ENCODE peak calls at places on chromosomes 11 and 22, in four cellular contexts. Y is thoracic aorta, V is astrocyte of the spinal cord, R is HFFc6. O is an unnamed sample.

GRCh38 chr11:70002433-70002832 is 75.7 kb upstream of the ANO1 start:
- DNase-seq in V (no peak), R (no peak), Y (no peak), O (no peak)

GRCh38 chr22:21568207-21569075 is 927 bp downstream of the UBE2L3 start:
- DNase-seq in R (no peak), Y (no peak), V (peak), O (no peak)

GRCh38 chr11:10317776-10318526 is 13.1 kb downstream of the ADM start:
- DNase-seq in R (no peak), Y (no peak), V (no peak), O (no peak)

GRCh38 chr22:24989541-24989951 is 37.0 kb downstream of the KIAA1671 start:
- DNase-seq in V (no peak), R (no peak), Y (no peak), O (no peak)

GRCh38 chr22:27240298-27240885 is 561.2 kb downstream of the MN1 start:
- DNase-seq in R (no peak), Y (no peak), V (no peak), O (no peak)

GRCh38 chr22:49031746-49032330 is 795.8 kb downstream of the BRD1 start:
- DNase-seq in R (no peak), Y (no peak), V (no peak), O (no peak)

GRCh38 chr11:19498986-19499669 is 213.5 kb upstream of the NAV2 start:
- DNase-seq in V (peak), Y (no peak), R (peak), O (no peak)

GRCh38 chr22:17780741-17781318 is 6.6 kb upstream of the BID start:
- DNase-seq in Y (no peak), V (no peak), R (no peak), O (no peak)

GRCh38 chr22:48886604-48887393 is 940.9 kb downstream of the BRD1 start:
- DNase-seq in Y (no peak), R (no peak), V (no peak), O (no peak)

GRCh38 chr11:114154271-114155047 is 94.9 kb downstream of the ZBTB16 start:
- DNase-seq in V (no peak), Y (no peak), R (no peak), O (no peak)

GRCh38 chr11:71240865-71241691 is 11.3 kb downstream of the SHANK2 start:
- DNase-seq in Y (no peak), R (peak), V (peak), O (no peak)

GRCh38 chr22:36297568-36297967 is 44.6 kb downstream of the APOL1 start:
- DNase-seq in V (no peak), Y (no peak), R (no peak), O (no peak)

GRCh38 chr11:78244546-78245315 is 56.0 kb downstream of the USP35 start:
- DNase-seq in Y (no peak), R (peak), V (peak), O (no peak)

GRCh38 chr11:37527545-37527944 is 929.5 kb upstream of the RAG2 start:
- DNase-seq in R (no peak), Y (no peak), V (no peak), O (no peak)

GRCh38 chr11:37525336-37525735 is 927.3 kb upstream of the RAG2 start:
- DNase-seq in Y (no peak), R (no peak), V (no peak), O (no peak)
- TF ChIP-seq CTCF in Y (no peak), R (peak), V (peak), O (no peak)

GRCh38 chr22:40747361-40747760 is 68.1 kb downstream of the MCHR1 start:
- DNase-seq in Y (no peak), R (no peak), V (no peak), O (no peak)
- TF ChIP-seq CTCF in Y (no peak), R (no peak), V (no peak), O (no peak)

GRCh38 chr11:2886191-2886894 is 768 bp upstream of the CDKN1C start:
- DNase-seq in V (peak), Y (no peak), R (no peak), O (no peak)
- TF ChIP-seq CTCF in V (peak), Y (no peak), R (peak), O (peak)

GRCh38 chr11:9132203-9132878 is 40.9 kb upstream of the SCUBE2 start:
- DNase-seq in Y (no peak), R (no peak), V (no peak), O (no peak)

GRCh38 chr11:9125185-9125886 is 33.9 kb upstream of the SCUBE2 start:
- DNase-seq in R (no peak), Y (no peak), V (no peak), O (no peak)

DNA sequence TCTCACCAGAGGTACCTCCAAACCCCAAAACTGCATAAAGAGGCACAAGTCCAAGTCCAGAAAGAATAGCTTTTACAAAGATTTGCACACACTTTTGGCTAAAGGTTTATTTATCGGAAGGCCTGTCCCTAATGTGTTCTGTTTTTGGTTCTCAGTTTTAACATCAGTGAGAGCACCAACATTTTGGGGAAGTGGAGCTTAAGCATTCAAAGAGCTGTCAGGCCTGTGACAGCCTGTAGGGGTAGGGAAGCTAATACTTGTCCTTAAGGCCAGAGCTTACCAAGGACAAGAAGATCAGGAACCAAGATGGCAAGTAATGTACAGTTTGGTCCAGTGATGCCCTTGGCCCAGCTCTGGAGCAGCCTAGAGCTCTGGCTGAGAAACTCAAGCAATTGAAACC is 38.9 kb upstream of the SCUBE2 start:
- DNase-seq in R (no peak), Y (no peak), V (no peak), O (no peak)
- TF ChIP-seq CTCF in R (no peak), Y (no peak), V (no peak), O (no peak)

O was measured in esophagus muscularis mucosa.